ENCODE peak calls at places on chromosomes 13 and 19, in five cellular contexts. F, P, U, E and H are unnamed samples.
A peak's percentile ranks its signal among the peaks of the same experiment; 100 is the strongest.

GRCh38 chr13:110699148-110700145 is 6.5 kb downstream of the CARS2 start:
- DNase-seq in F (no peak), P (no peak), U (no peak), E (no peak), H (no peak)

GRCh38 chr13:34343413-34343812 is 525.5 kb downstream of the RFC3 start:
- DNase-seq in F (no peak), P (no peak), U (no peak), E (no peak), H (no peak)

GRCh38 chr13:30846311-30846710 is 59.8 kb upstream of the MEDAG start:
- DNase-seq in F (no peak), P (no peak), U (no peak), E (no peak), H (no peak)

GRCh38 chr13:85525411-85525810 is 273.8 kb downstream of the SLITRK6 start:
- DNase-seq in F (no peak), P (no peak), U (no peak), E (no peak), H (no peak)

GRCh38 chr19:51702754-51703654 is 9.9 kb downstream of the SPACA6 start:
- DNase-seq in F (peak; percentile 80), P (no peak), U (no peak), E (peak; percentile 81), H (peak; percentile 94)

GRCh38 chr19:23547156-23547555 is 139.9 kb downstream of the ZNF675 start:
- DNase-seq in F (no peak), P (no peak), U (no peak), E (no peak), H (no peak)

GRCh38 chr19:10562609-10563008 is 3.2 kb downstream of the KRI1 start:
- DNase-seq in F (no peak), P (no peak), U (no peak), E (no peak), H (no peak)

GRCh38 chr19:13100871-13101589 is 1.6 kb downstream of the LYL1 start:
- DNase-seq in F (peak; percentile 81), P (no peak), U (no peak), E (no peak), H (peak; percentile 76)

GRCh38 chr19:13054605-13055212 is 47.9 kb downstream of the LYL1 start:
- DNase-seq in F (no peak), P (no peak), U (no peak), E (no peak), H (no peak)

GRCh38 chr13:98542568-98543379 is 34.1 kb downstream of the STK24 start:
- DNase-seq in F (no peak), P (no peak), U (no peak), E (no peak), H (no peak)

GRCh38 chr19:30722236-30722635 is 350.1 kb downstream of the ZNF536 start:
- DNase-seq in F (no peak), P (no peak), U (no peak), E (no peak), H (no peak)

GRCh38 chr19:39778763-39779162 is at the start of gene LEUTX:
- DNase-seq in F (no peak), P (no peak), U (peak; percentile 55), E (no peak), H (no peak)

GRCh38 chr19:18737337-18737953 is 53.7 kb downstream of the COMP start:
- DNase-seq in F (no peak), P (no peak), U (no peak), E (no peak), H (no peak)

GRCh38 chr19:32866564-32867265 is 2.9 kb downstream of the SLC7A9 start:
- DNase-seq in F (no peak), P (no peak), U (no peak), E (no peak), H (no peak)

GRCh38 chr19:13920940-13921744 is 15.1 kb downstream of the CC2D1A start:
- DNase-seq in F (peak; percentile 77), P (peak; percentile 57), U (peak; percentile 25), E (peak; percentile 51), H (peak; percentile 76)

GRCh38 chr19:13122275-13122878 is 4.3 kb downstream of the NACC1 start:
- DNase-seq in F (no peak), P (no peak), U (no peak), E (no peak), H (no peak)

GRCh38 chr19:3949997-3950859 is 17.4 kb downstream of the NMRK2 start:
- DNase-seq in F (peak; percentile 42), P (no peak), U (no peak), E (no peak), H (no peak)

GRCh38 chr13:63088226-63088625 is 1672.6 kb upstream of the PCDH20 start:
- DNase-seq in F (no peak), P (no peak), U (no peak), E (no peak), H (no peak)

GRCh38 chr19:36850646-36851442 is at the start of gene ZNF345:
- DNase-seq in F (peak; percentile 82), P (peak; percentile 95), U (peak; percentile 64), E (peak; percentile 86), H (peak; percentile 99)

GRCh38 chr19:17807731-17808316 is 12.9 kb downstream of the B3GNT3 start:
- DNase-seq in F (no peak), P (no peak), U (no peak), E (no peak), H (peak; percentile 27)

GRCh38 chr13:101178394-101178793 is 237.9 kb downstream of the NALCN start:
- DNase-seq in F (no peak), P (no peak), U (no peak), E (no peak), H (no peak)

GRCh38 chr19:54129617-54129996 is 8.0 kb upstream of the CNOT3 start:
- DNase-seq in F (no peak), P (no peak), U (no peak), E (no peak), H (no peak)

DNA sequence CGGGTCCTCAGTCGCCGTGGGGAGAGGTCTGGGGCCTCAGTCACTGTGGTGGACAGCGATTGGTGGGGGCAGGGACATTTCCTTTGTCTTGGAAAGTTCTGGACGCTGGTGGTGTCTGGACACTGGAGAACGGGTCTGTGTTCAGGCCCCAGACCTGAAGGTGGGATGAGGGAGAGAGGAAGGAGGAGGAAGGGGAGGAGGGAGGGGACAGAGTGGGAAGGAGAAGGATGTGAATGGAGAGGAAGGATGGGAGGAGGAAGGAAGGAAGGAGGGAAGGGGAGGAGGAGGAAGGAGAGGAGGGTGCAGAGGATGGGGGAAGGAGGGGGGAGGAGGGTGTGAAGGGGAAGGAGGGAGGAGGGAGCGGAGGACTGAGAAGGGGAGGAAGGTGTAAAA is 3.8 kb upstream of the EFNA2 start:
- DNase-seq in F (no peak), P (no peak), U (no peak), E (no peak), H (no peak)
- H3K27me3 ChIP-seq in F (peaks cover 9% of the 10 kb centered on the region), P (no peaks in the 10 kb centered on the region), U (peaks cover 6% of the 10 kb centered on the region), E (peaks cover 21% of the 10 kb centered on the region), H (peaks cover 24% of the 10 kb centered on the region)

DNA sequence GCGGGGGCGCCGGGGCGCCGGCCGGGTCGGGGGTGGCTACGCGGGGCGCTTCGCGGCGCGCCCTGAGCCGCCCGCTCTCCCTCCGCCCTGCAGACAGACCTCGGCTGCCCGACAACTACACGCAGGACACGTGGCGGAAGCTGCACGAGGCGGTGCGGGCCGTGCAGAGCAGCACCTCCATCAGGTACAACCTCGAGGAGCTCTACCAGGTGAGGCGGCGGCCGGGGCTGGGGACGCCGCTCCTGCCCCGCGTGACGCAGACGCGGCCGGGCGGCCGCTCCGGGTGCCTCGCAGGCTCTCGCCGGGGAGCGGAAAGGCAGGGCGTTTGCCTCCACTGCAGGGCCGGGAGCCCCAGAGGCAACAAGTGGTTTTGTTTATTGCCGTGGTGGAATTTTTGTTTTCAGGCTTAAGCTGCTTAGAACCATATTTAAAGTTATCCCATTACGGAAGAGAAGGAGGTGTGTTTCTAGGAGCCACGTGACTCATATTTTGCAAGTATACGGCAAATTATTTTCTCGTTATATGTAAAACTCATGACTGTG is 538 bp downstream of the CUL4A start:
- DNase-seq in F (peak; percentile 57), P (peak; percentile 32), U (no peak), E (peak; percentile 76), H (peak; percentile 72)
- TF ChIP-seq CREB1 in F (peak; percentile 17), P (no peak), U (no peak), E (no peak), H (peak; percentile 55)

GRCh38 chr13:112943309-112944125 is 25.5 kb upstream of the MCF2L start:
- DNase-seq in F (no peak), P (no peak), U (no peak), E (peak; percentile 81), H (peak; percentile 72)
- H3K27me3 ChIP-seq in F (no peaks in the 10 kb centered on the region), P (no peaks in the 10 kb centered on the region), U (no peaks in the 10 kb centered on the region), E (no peaks in the 10 kb centered on the region), H (no peaks in the 10 kb centered on the region)

GRCh38 chr19:35511337-35511736 is 2.1 kb downstream of the DMKN start:
- DNase-seq in F (no peak), P (no peak), U (no peak), E (no peak), H (no peak)

GRCh38 chr19:35510626-35510964 is 2.9 kb downstream of the DMKN start:
- DNase-seq in F (no peak), P (no peak), U (no peak), E (no peak), H (no peak)

GRCh38 chr19:35508129-35508528 is 5.3 kb downstream of the DMKN start:
- DNase-seq in F (no peak), P (no peak), U (no peak), E (no peak), H (no peak)

GRCh38 chr19:35509018-35509652 is 4.3 kb downstream of the DMKN start:
- DNase-seq in F (peak; percentile 32), P (peak; percentile 42), U (peak; percentile 40), E (peak; percentile 62), H (peak; percentile 78)

DNA sequence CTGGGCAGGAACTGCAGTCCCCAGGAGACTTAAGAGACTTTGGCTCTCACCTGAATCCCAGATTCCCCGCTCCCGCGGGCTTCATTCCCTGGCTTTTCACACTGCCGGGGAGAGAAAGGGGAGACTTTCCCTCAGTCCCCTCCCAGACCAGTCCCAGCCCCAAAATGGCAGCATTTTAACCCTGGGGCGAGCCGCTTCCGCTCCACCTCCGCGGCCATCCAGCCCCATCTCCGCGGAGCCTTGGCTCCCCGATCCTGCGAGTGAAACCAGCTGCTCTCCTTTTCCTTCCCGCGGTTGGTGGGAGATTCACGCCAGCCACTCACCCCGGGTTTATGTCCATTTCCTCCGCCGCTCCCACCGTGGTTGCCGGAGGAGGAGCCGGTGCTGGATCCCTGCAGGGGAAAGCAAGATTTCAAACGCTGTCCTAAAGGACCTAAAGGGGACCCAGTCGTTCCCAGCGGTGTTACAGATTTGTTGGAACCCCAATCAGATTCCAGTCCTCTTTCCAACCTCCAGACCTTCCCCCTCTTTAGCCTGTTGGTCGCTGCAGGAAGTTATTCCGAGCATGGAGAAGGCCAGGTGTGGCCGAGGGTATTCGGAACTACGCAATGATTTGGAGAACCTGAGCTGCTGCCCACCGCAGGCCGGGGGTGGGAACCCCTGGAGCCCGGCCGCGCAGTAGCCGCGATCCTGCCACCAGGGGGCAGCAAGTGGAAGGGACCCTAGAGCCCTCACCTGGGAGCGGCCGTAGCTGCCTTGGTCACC is 3.4 kb downstream of the DMKN start:
- DNase-seq in F (peak; percentile 81), P (peak; percentile 75), U (no peak), E (peak; percentile 98), H (peak; percentile 97)
- TF ChIP-seq CREB1 in F (no peak), P (no peak), U (peak; percentile 23), E (no peak), H (peak; percentile 44)